ENCODE peak calls at places on chromosomes 7 and 10, in five cellular contexts. Q is OCI-LY7, X is tibial nerve, V is IMR-90, B is colonic mucosa. Z is an unnamed sample.

GRCh38 chr10:71266918-71267442 is 52.1 kb upstream of the SLC29A3 start:
- DNase-seq in X (no peak), Q (no peak), V (peak; percentile 41), B (no peak), Z (no peak)

GRCh38 chr10:69327463-69328345 is 49.4 kb downstream of the HK1 start:
- DNase-seq in B (peak; percentile 81), Q (no peak), X (no peak), V (peak; percentile 63), Z (peak; percentile 91)

GRCh38 chr10:71868192-71868697 is 17.2 kb upstream of the PSAP start:
- DNase-seq in V (peak; percentile 70), B (peak; percentile 55), Q (peak; percentile 39), X (peak; percentile 75), Z (peak; percentile 73)

GRCh38 chr10:124874-125273 is 10.4 kb upstream of the ZMYND11 start:
- DNase-seq in V (no peak), Q (no peak), X (no peak), B (no peak), Z (no peak)

GRCh38 chr7:80851896-80852476 is 66.9 kb downstream of the SEMA3C start:
- DNase-seq in Q (no peak), V (peak; percentile 83), B (no peak), X (no peak), Z (no peak)

GRCh38 chr10:16948335-16948734 is 131.1 kb upstream of the RSU1 start:
- DNase-seq in V (no peak), Q (no peak), B (no peak), X (no peak), Z (no peak)

GRCh38 chr7:135672560-135673359 is 10.4 kb downstream of the STMP1 start:
- DNase-seq in Q (peak; percentile 50), X (peak; percentile 41), V (peak; percentile 84), B (peak; percentile 32), Z (no peak)

GRCh38 chr7:7641129-7641663 is 644 bp downstream of the UMAD1 start:
- DNase-seq in B (peak; percentile 31), V (peak; percentile 11), X (no peak), Q (no peak), Z (no peak)

GRCh38 chr10:10644317-10645111 is 373.2 kb upstream of the CELF2 start:
- DNase-seq in V (peak; percentile 77), B (no peak), X (peak; percentile 23), Q (no peak), Z (no peak)

GRCh38 chr10:132798876-132799275 is 12.9 kb upstream of the NKX6-2 start:
- DNase-seq in B (no peak), X (no peak), V (no peak), Q (no peak), Z (no peak)

GRCh38 chr10:121478590-121478989 is 119.7 kb downstream of the FGFR2 start:
- DNase-seq in B (no peak), V (no peak), X (no peak), Q (no peak), Z (no peak)

GRCh38 chr7:4612939-4613841 is 68.9 kb upstream of the FOXK1 start:
- DNase-seq in V (peak; percentile 29), B (no peak), X (no peak), Q (no peak), Z (peak; percentile 75)

GRCh38 chr7:106056513-106057203 is 55.5 kb downstream of the SYPL1 start:
- DNase-seq in B (peak; percentile 74), V (peak; percentile 69), Q (peak; percentile 93), X (peak; percentile 64), Z (no peak)

GRCh38 chr7:129948877-129949291 is 3.9 kb downstream of the UBE2H start:
- DNase-seq in Q (peak; percentile 88), X (peak; percentile 87), V (peak; percentile 96), B (peak; percentile 94), Z (peak; percentile 92)

GRCh38 chr10:63866075-63866746 is 345.0 kb downstream of the REEP3 start:
- DNase-seq in V (peak; percentile 47), B (peak; percentile 43), X (peak; percentile 44), Q (peak; percentile 46), Z (no peak)

GRCh38 chr7:44388089-44388970 is 62.9 kb upstream of the CAMK2B start:
- DNase-seq in B (peak; percentile 7), Q (no peak), V (no peak), X (no peak), Z (peak; percentile 23)

GRCh38 chr10:29140991-29141390 is 147.9 kb upstream of the LYZL1 start:
- DNase-seq in Q (no peak), V (peak; percentile 92), X (no peak), B (no peak), Z (no peak)

GRCh38 chr7:55569797-55570196 is 2.5 kb downstream of the VOPP1 start:
- DNase-seq in X (no peak), Q (peak; percentile 43), B (no peak), V (no peak), Z (no peak)

GRCh38 chr7:92025260-92025659 is 84.6 kb downstream of the AKAP9 start:
- DNase-seq in X (no peak), V (peak; percentile 87), B (no peak), Q (no peak), Z (no peak)

GRCh38 chr7:114916261-114916892 is 5.5 kb upstream of the MDFIC start:
- DNase-seq in V (no peak), X (no peak), Q (no peak), B (no peak), Z (no peak)

GRCh38 chr7:4816419-4817080 is 41.1 kb downstream of the AP5Z1 start:
- DNase-seq in Q (no peak), B (no peak), V (no peak), X (no peak), Z (no peak)

GRCh38 chr7:123041085-123041484 is 45.6 kb upstream of the TAS2R16 start:
- DNase-seq in X (no peak), Q (no peak), B (no peak), V (no peak), Z (no peak)

GRCh38 chr7:116501425-116502167 is 2.1 kb downstream of the CAV2 start:
- DNase-seq in B (no peak), V (peak; percentile 76), X (no peak), Q (no peak), Z (no peak)

GRCh38 chr7:35700865-35701264 is 5.9 kb upstream of the HERPUD2 start:
- DNase-seq in B (no peak), V (peak; percentile 7), Q (no peak), X (no peak), Z (no peak)

GRCh38 chr7:34156336-34156735 is 251.0 kb downstream of the BMPER start:
- DNase-seq in Q (no peak), V (peak; percentile 7), X (no peak), B (no peak), Z (no peak)

GRCh38 chr7:91512958-91513357 is 248.7 kb downstream of the FZD1 start:
- DNase-seq in Q (no peak), X (no peak), B (no peak), V (no peak), Z (no peak)

GRCh38 chr7:24435002-24435401 is 138.2 kb upstream of the PALS2 start:
- DNase-seq in Q (peak; percentile 28), V (no peak), X (no peak), B (no peak), Z (no peak)

DNA sequence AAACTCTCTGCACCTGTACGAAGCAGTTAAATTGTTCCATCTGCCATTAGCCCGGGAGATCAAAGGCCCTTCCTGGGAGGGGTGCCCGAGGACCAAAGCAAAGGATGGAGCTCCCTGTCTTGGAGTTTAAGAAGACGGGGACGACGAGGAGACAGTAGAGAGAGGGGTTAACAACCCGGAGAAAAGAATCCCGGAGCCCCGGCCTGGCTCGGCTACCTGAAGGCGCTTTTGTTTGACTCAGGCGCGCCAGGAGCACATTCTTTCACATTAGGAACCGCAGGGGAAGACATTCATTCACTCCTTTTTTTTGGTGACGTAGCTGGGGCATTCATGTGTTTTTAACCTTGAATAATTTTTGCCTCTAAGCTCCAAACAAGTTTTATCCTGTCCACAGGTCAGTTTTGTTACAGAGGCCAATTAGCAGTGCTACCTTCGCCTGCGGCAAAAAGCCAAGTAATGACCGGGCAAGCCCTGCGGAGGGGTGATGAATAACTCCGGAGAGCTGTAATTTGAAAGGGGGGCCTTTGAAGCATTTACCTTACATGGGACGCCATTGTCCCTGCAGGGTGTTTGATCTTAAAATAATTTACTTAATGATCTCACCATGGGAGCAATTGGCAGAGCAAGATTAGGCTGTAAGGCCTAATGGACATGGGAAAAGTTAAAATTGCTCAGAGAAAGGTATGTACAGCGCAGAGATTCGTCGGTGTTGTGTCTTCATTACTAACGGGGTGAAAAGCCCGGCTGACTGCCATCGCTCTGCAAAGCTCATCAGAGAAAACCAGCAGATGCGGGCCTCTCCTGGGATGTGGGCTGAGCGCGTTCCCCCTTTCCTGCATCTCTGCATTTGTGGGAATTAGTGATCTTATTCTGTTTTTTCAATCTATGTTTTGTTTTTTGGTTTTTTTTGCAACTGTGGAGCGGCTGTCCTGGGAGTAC is 257.9 kb upstream of the SP4 start:
- DNase-seq in V (no peak), B (no peak), X (no peak), Q (no peak), Z (no peak)
- H3K4me3 ChIP-seq in V (no peak overlapping the region), B (no peak overlapping the region), X (no peak overlapping the region), Q (no peak overlapping the region), Z (no peak overlapping the region)

GRCh38 chr7:137992042-137992737 is 9.7 kb downstream of the CREB3L2 start:
- DNase-seq in Q (no peak), X (no peak), B (no peak), V (peak; percentile 97), Z (no peak)
- H3K4me1 ChIP-seq in Q (peaks cover 61% of the 10 kb centered on the region), X (peaks cover 75% of the 10 kb centered on the region), B (peaks cover 3% of the 10 kb centered on the region), V (peaks cover 30% of the 10 kb centered on the region), Z (no peaks in the 10 kb centered on the region)

DNA sequence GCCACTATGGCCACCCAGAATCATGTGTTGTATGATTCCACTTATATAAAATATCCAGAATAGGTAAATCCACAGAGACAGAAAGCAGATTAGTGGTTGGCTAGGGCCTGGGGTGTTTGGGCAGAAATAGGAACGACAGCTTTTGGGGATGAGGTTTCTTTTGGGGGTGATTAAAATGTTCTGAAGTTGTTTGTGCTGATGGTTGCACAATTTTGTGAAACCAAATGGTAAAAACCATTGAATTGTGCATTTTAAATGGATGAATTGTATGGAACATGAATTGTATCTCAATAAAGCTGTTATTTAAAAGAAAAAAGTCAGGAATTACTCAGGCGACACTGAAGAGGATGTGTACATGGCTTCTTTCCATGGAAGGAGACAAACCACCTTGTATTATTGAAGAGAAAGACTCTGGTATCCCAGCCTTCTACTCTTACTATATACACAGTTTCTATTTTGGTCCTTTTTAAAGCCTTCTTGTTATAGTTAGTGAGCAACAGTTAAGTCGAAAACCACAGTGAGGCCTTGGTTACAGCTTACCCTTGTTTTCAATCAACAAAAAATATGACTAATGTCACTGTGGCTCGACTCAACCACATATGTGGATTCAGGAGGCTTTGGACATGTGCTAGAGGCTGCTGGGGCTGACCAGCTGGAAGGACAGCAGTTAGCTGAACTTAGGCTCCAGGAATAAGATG is 57.1 kb upstream of the KMT2E start:
- DNase-seq in X (no peak), Q (no peak), V (peak; percentile 98), B (no peak), Z (no peak)
- H3K4me3 ChIP-seq in X (no peak overlapping the region), Q (no peak overlapping the region), V (no peak overlapping the region), B (no peak overlapping the region), Z (no peak overlapping the region)

DNA sequence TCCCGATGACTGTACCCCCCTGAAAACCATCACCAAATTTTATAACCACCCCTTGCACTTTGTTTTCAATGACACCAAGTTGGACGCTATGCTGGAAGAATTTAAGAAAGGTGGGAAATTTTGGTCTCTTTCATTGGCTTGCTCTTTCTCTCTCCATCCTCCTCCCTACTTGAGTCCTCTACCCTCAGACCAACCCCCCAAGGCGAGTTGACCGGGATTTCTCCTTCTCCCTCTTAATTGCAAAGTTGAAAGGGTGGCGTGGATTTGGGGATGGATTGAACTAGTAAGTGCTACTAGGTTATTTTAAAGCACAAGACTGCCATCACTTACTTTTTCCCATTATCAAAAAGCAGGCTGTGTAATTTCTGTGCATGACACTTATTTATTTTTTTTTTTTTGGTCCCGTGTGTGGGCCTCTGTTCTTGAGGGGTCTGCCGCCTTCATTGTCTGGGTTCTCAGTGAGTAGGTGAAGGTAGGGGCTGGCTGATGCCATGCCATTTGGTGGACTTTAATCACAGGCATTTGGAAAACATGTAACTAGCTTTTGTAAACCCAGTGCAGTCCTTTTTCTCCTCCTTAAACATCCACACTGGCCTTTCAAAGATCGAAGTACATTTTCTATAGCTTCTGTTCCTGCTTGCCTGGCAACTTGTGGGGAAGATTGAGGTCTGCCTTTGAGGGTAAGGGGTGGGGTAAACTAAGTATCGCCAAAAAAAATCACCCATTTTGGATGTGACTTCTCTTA is 2.1 kb downstream of the CNNM2 start:
- DNase-seq in X (no peak), B (no peak), V (no peak), Q (no peak), Z (no peak)
- H3K4me1 ChIP-seq in X (peaks cover 35% of the 10 kb centered on the region), B (peaks cover 3% of the 10 kb centered on the region), V (peaks cover 3% of the 10 kb centered on the region), Q (peaks cover 33% of the 10 kb centered on the region), Z (no peaks in the 10 kb centered on the region)